ENCODE peak calls at places on chromosomes 4 and X, in nine cellular contexts. H is lower leg skin; O is EH; S is lung; G is GM10248; K is MCF 10A; N is GM12891; Y is stimulated activated CD4-positive, alpha-beta T cell treated with anti-CD3 and anti-CD28 coated beads, Interleukin-12 subunit alpha, Interleukin-12 subunit beta, amount 100 ng/mL, for 24 hours; L is testis. Q is an unnamed sample.
A peak's percentile ranks its signal among the peaks of the same experiment; 100 is the strongest.

GRCh38 chr4:85498068-85498733 is 23.3 kb downstream of the ARHGAP24 start:
- DNase-seq in H (no peak), O (peak; percentile 90), S (peak; percentile 56), G (peak; percentile 49), K (peak; percentile 61), N (no peak), Y (no peak), L (peak; percentile 57), Q (peak; percentile 79)

GRCh38 chr4:59936566-59936965 is 1263.6 kb upstream of the ADGRL3 start:
- DNase-seq in H (no peak), O (no peak), S (no peak), G (no peak), K (no peak), N (no peak), Y (no peak), L (no peak), Q (no peak)

GRCh38 chr4:39169426-39169825 is 12.9 kb upstream of the WDR19 start:
- DNase-seq in H (no peak), O (peak; percentile 38), S (no peak), G (no peak), K (no peak), N (no peak), Y (no peak), L (no peak), Q (no peak)

GRCh38 chr4:169062861-169063197 is 52.8 kb upstream of the CBR4 start:
- DNase-seq in H (no peak), O (no peak), S (no peak), G (no peak), K (no peak), N (no peak), Y (no peak), L (no peak), Q (no peak)

GRCh38 chr4:41722171-41722570 is 26.4 kb downstream of the PHOX2B start:
- DNase-seq in H (no peak), O (peak; percentile 55), S (no peak), G (no peak), K (no peak), N (no peak), Y (no peak), L (no peak), Q (no peak)

GRCh38 chrX:72621163-72621562 is 48.5 kb upstream of the HDAC8 start:
- DNase-seq in H (no peak), O (peak; percentile 1), S (no peak), G (no peak), K (no peak), N (no peak), Y (no peak), L (no peak), Q (no peak)

GRCh38 chrX:20547649-20548051 is 280.9 kb upstream of the RPS6KA3 start:
- DNase-seq in H (no peak), O (peak; percentile 65), S (no peak), G (peak; percentile 3), K (peak; percentile 26), N (no peak), Y (no peak), L (no peak), Q (no peak)

GRCh38 chrX:13194291-13195103 is 125.4 kb downstream of the ATXN3L start:
- DNase-seq in H (no peak), O (peak; percentile 15), S (no peak), G (no peak), K (no peak), N (no peak), Y (no peak), L (no peak), Q (no peak)

GRCh38 chr4:26108024-26108423 is 194.0 kb downstream of the SMIM20 start:
- DNase-seq in H (no peak), O (no peak), S (no peak), G (no peak), K (no peak), N (no peak), Y (no peak), L (no peak), Q (no peak)

GRCh38 chrX:135498236-135498635 is 22.2 kb upstream of the INTS6L start:
- DNase-seq in H (no peak), O (no peak), S (no peak), G (no peak), K (no peak), N (no peak), Y (no peak), L (no peak), Q (no peak)

GRCh38 chr4:176561368-176561767 is 231.4 kb downstream of the VEGFC start:
- DNase-seq in H (no peak), O (no peak), S (no peak), G (no peak), K (no peak), N (no peak), Y (no peak), L (no peak), Q (no peak)

GRCh38 chr4:159966741-159967140 is 863.9 kb downstream of the RAPGEF2 start:
- DNase-seq in H (no peak), O (no peak), S (no peak), G (no peak), K (no peak), N (no peak), Y (no peak), L (peak; percentile 50), Q (no peak)

GRCh38 chr4:2744576-2745270 is 11.4 kb downstream of the TNIP2 start:
- DNase-seq in H (no peak), O (no peak), S (no peak), G (no peak), K (no peak), N (no peak), Y (no peak), L (no peak), Q (no peak)

GRCh38 chr4:53717064-53717549 is 125.8 kb upstream of the LNX1 start:
- DNase-seq in H (no peak), O (peak; percentile 50), S (no peak), G (no peak), K (no peak), N (no peak), Y (no peak), L (no peak), Q (no peak)

GRCh38 chr4:145099653-145100052 is 1.5 kb downstream of the ABCE1 start:
- DNase-seq in H (no peak), O (peak; percentile 27), S (no peak), G (no peak), K (peak; percentile 8), N (no peak), Y (no peak), L (no peak), Q (no peak)

GRCh38 chr4:26061248-26061986 is 147.4 kb downstream of the SMIM20 start:
- DNase-seq in H (peak; percentile 70), O (peak; percentile 54), S (no peak), G (peak; percentile 63), K (peak; percentile 78), N (no peak), Y (no peak), L (peak; percentile 57), Q (no peak)

GRCh38 chr4:113781439-113782040 is 20.0 kb upstream of the CAMK2D start:
- DNase-seq in H (no peak), O (peak; percentile 50), S (no peak), G (peak; percentile 28), K (peak; percentile 53), N (no peak), Y (no peak), L (no peak), Q (no peak)

GRCh38 chr4:53507671-53508286 is 83.5 kb downstream of the LNX1 start:
- DNase-seq in H (no peak), O (peak; percentile 54), S (no peak), G (no peak), K (peak; percentile 24), N (no peak), Y (no peak), L (peak; percentile 43), Q (peak; percentile 91)

GRCh38 chr4:101791189-101791572 is 651 bp downstream of the BANK1 start:
- DNase-seq in H (peak; percentile 58), O (no peak), S (peak; percentile 34), G (peak; percentile 24), K (no peak), N (no peak), Y (no peak), L (no peak), Q (no peak)

GRCh38 chrX:78665286-78665685 is 6.2 kb upstream of the RTL3 start:
- DNase-seq in H (no peak), O (peak; percentile 7), S (no peak), G (no peak), K (no peak), N (no peak), Y (no peak), L (no peak), Q (no peak)

GRCh38 chrX:65522739-65523372 is 11.7 kb downstream of the LAS1L start:
- DNase-seq in H (no peak), O (peak; percentile 62), S (no peak), G (no peak), K (peak; percentile 48), N (no peak), Y (no peak), L (no peak), Q (no peak)

GRCh38 chrX:113305496-113305895 is 464.9 kb upstream of the AMOT start:
- DNase-seq in H (no peak), O (peak; percentile 6), S (no peak), G (no peak), K (peak; percentile 21), N (no peak), Y (no peak), L (no peak), Q (no peak)

GRCh38 chrX:8284131-8284530 is 113.1 kb upstream of the VCX2 start:
- DNase-seq in H (no peak), O (no peak), S (no peak), G (no peak), K (no peak), N (no peak), Y (no peak), L (no peak), Q (no peak)

GRCh38 chr4:154958621-154959358 is 177.7 kb downstream of the RBM46 start:
- DNase-seq in H (no peak), O (no peak), S (no peak), G (no peak), K (peak; percentile 39), N (no peak), Y (no peak), L (peak; percentile 91), Q (no peak)

GRCh38 chr4:111154924-111155323 is 532.0 kb upstream of the PITX2 start:
- DNase-seq in H (no peak), O (no peak), S (no peak), G (no peak), K (no peak), N (no peak), Y (no peak), L (no peak), Q (no peak)

GRCh38 chrX:45758319-45758718 is 557.6 kb upstream of the DIPK2B start:
- DNase-seq in H (no peak), O (peak; percentile 92), S (no peak), G (no peak), K (peak; percentile 68), N (no peak), Y (no peak), L (no peak), Q (no peak)

GRCh38 chr4:165326831-165327210 is 648 bp upstream of the MSMO1 start:
- DNase-seq in H (no peak), O (no peak), S (peak; percentile 56), G (peak; percentile 39), K (peak; percentile 78), N (no peak), Y (no peak), L (peak; percentile 77), Q (no peak)

GRCh38 chrX:154016366-154017076 is 3.2 kb downstream of the IRAK1 start:
- DNase-seq in H (no peak), O (no peak), S (no peak), G (no peak), K (no peak), N (no peak), Y (no peak), L (no peak), Q (no peak)

GRCh38 chr4:10093801-10094552 is 22.6 kb downstream of the WDR1 start:
- DNase-seq in H (no peak), O (peak; percentile 99), S (peak; percentile 53), G (no peak), K (no peak), N (no peak), Y (no peak), L (no peak), Q (no peak)

GRCh38 chrX:106670631-106671030 is 55.9 kb upstream of the RNF128 start:
- DNase-seq in H (no peak), O (peak; percentile 0), S (no peak), G (no peak), K (no peak), N (no peak), Y (no peak), L (no peak), Q (no peak)

GRCh38 chrX:23548164-23548563 is 119.1 kb upstream of the PRDX4 start:
- DNase-seq in H (no peak), O (peak; percentile 39), S (no peak), G (no peak), K (peak; percentile 52), N (no peak), Y (no peak), L (no peak), Q (no peak)

Q was measured in right atrium auricular region.